ENCODE peak calls at places on chromosomes 2 and 18, in four cellular contexts. D, F, R and J are unnamed samples.

GRCh38 chr18:56139792-56140254 is 498.6 kb downstream of the TXNL1 start:
- DNase-seq in D (no peak), F (peak; percentile 30), R (no peak), J (no peak)

GRCh38 chr18:45464619-45465018 is 150.7 kb upstream of the SLC14A2 start:
- DNase-seq in D (no peak), R (no peak), F (no peak), J (no peak)

GRCh38 chr2:170711774-170712652 is 3.1 kb upstream of the SP5 start:
- DNase-seq in F (no peak), D (peak; percentile 15), R (no peak), J (no peak)

GRCh38 chr2:98507940-98508689 is 63.5 kb downstream of the INPP4A start:
- DNase-seq in D (no peak), F (no peak), R (no peak), J (no peak)

GRCh38 chr18:78160961-78161656 is 818.5 kb upstream of the SALL3 start:
- DNase-seq in R (no peak), F (no peak), D (no peak), J (no peak)

GRCh38 chr2:188369365-188369764 is 77.7 kb downstream of the GULP1 start:
- DNase-seq in F (peak; percentile 12), R (peak; percentile 56), D (no peak), J (no peak)

GRCh38 chr2:205758051-205758450 is 75.8 kb downstream of the NRP2 start:
- DNase-seq in F (no peak), D (no peak), R (no peak), J (no peak)

GRCh38 chr2:205568620-205569019 is 113.7 kb upstream of the NRP2 start:
- DNase-seq in F (no peak), D (no peak), R (peak; percentile 15), J (no peak)

GRCh38 chr2:120383631-120384477 is 37.9 kb downstream of the INHBB start:
- DNase-seq in D (no peak), R (no peak), F (no peak), J (no peak)

GRCh38 chr2:40403233-40403841 is 48.6 kb downstream of the SLC8A1 start:
- DNase-seq in F (no peak), R (peak; percentile 88), D (no peak), J (no peak)

GRCh38 chr2:114068438-114068837 is 178.5 kb downstream of the ACTR3 start:
- DNase-seq in D (no peak), F (no peak), R (no peak), J (no peak)

GRCh38 chr2:72561621-72562318 is 264.1 kb downstream of the EXOC6B start:
- DNase-seq in D (no peak), F (peak; percentile 29), R (peak; percentile 44), J (no peak)

GRCh38 chr2:8848328-8849100 is 11.1 kb upstream of the KIDINS220 start:
- DNase-seq in F (no peak), R (no peak), D (no peak), J (no peak)

GRCh38 chr2:237058423-237058822 is 27.3 kb upstream of the COPS8 start:
- DNase-seq in F (no peak), D (no peak), R (no peak), J (no peak)

GRCh38 chr2:68925298-68925885 is 27.3 kb downstream of the GKN2 start:
- DNase-seq in F (no peak), D (peak; percentile 45), R (peak; percentile 55), J (no peak)

GRCh38 chr18:41396211-41396610 is 558.8 kb upstream of the PIK3C3 start:
- DNase-seq in R (no peak), F (no peak), D (no peak), J (no peak)

GRCh38 chr2:65991332-65991731 is 443.6 kb upstream of the MEIS1 start:
- DNase-seq in F (no peak), R (no peak), D (no peak), J (no peak)

GRCh38 chr2:191835539-191836350 is 11.1 kb downstream of the CAVIN2 start:
- DNase-seq in F (peak; percentile 20), R (no peak), D (no peak), J (no peak)

GRCh38 chr2:199999166-199999565 is 43.8 kb downstream of the MAIP1 start:
- DNase-seq in D (no peak), R (peak; percentile 45), F (no peak), J (no peak)

GRCh38 chr2:222802502-222803196 is 58.2 kb upstream of the ACSL3 start:
- DNase-seq in R (no peak), F (no peak), D (no peak), J (no peak)

GRCh38 chr2:239937866-239938640 is 87.1 kb downstream of the NDUFA10 start:
- DNase-seq in R (no peak), F (no peak), D (no peak), J (no peak)

GRCh38 chr18:74378179-74378682 is 62.6 kb downstream of the C18orf63 start:
- DNase-seq in F (no peak), R (no peak), D (no peak), J (peak; percentile 14)

GRCh38 chr18:79575891-79576685 is 103.5 kb upstream of the CTDP1 start:
- DNase-seq in D (no peak), F (no peak), R (no peak), J (peak; percentile 71)

GRCh38 chr2:119659601-119660342 is 19.2 kb upstream of the TMEM177 start:
- DNase-seq in D (peak; percentile 32), F (no peak), R (no peak), J (no peak)

GRCh38 chr18:27585602-27586173 is 400.6 kb upstream of the CHST9 start:
- DNase-seq in R (no peak), F (no peak), D (no peak), J (no peak)

GRCh38 chr18:74942319-74942910 is 266.5 kb downstream of the PTGR3 start:
- DNase-seq in R (no peak), D (no peak), F (no peak), J (peak; percentile 25)

GRCh38 chr2:61537590-61538178 is 472 bp downstream of the XPO1 start:
- DNase-seq in D (no peak), F (no peak), R (no peak), J (no peak)

GRCh38 chr18:76721207-76721996 is 101.0 kb upstream of the ZNF236 start:
- DNase-seq in F (no peak), D (peak; percentile 34), R (no peak), J (no peak)

GRCh38 chr2:134917219-134917957 is 1.2 kb upstream of the CCNT2 start:
- DNase-seq in R (no peak), D (peak; percentile 3), F (no peak), J (no peak)

GRCh38 chr2:38574278-38574677 is 28.4 kb downstream of the HNRNPLL start:
- DNase-seq in R (no peak), D (no peak), F (no peak), J (no peak)

GRCh38 chr2:164882276-164882675 is 40.7 kb upstream of the COBLL1 start:
- DNase-seq in D (no peak), F (no peak), R (no peak), J (no peak)

GRCh38 chr2:204796581-204796980 is 251.3 kb downstream of the PARD3B start:
- DNase-seq in F (no peak), D (no peak), R (no peak), J (no peak)

GRCh38 chr2:236366406-236366805 is 102.2 kb upstream of the ASB18 start:
- DNase-seq in F (no peak), R (peak; percentile 43), D (no peak), J (no peak)

GRCh38 chr2:169415233-169415748 is 53.0 kb upstream of the LRP2 start:
- DNase-seq in R (no peak), D (no peak), F (no peak), J (no peak)